ENCODE peak calls at places on chromosomes 5 and 9, in eight cellular contexts. X is fibroblast of lung, G is H1, K is PC-9, T is PC-3, P is endothelial cell of umbilical vein, D is GM23248, V is HepG2. H is an unnamed sample.

GRCh38 chr9:88268886-88269285 is 119.4 kb upstream of the SPIN1 start:
- DNase-seq in G (no peak), K (no peak), V (no peak), D (no peak), T (no peak), P (no peak), X (no peak), H (no peak)

GRCh38 chr5:89878140-89878570 is 531.4 kb downstream of the CETN3 start:
- DNase-seq in T (peak; percentile 96), P (peak; percentile 13), K (peak; percentile 30), G (no peak), D (peak; percentile 90), X (peak; percentile 99), V (peak; percentile 6), H (peak; percentile 60)

GRCh38 chr9:35658894-35659220 is 765 bp downstream of the CCDC107 start:
- DNase-seq in P (no peak), K (peak; percentile 17), G (no peak), V (peak; percentile 23), X (peak; percentile 70), D (peak; percentile 85), T (peak; percentile 62), H (peak; percentile 37)

GRCh38 chr5:151413800-151414199 is 33.6 kb upstream of the SLC36A1 start:
- DNase-seq in T (no peak), X (no peak), V (no peak), D (no peak), G (no peak), K (no peak), P (no peak), H (no peak)

GRCh38 chr5:10442581-10442980 is 902 bp downstream of the ROPN1L start:
- DNase-seq in X (no peak), V (no peak), G (no peak), K (no peak), T (peak; percentile 83), P (no peak), D (peak; percentile 56), H (no peak)

GRCh38 chr5:59124983-59125960 is 542.4 kb downstream of the RAB3C start:
- DNase-seq in V (no peak), K (no peak), P (no peak), D (no peak), T (no peak), G (no peak), X (no peak), H (no peak)

GRCh38 chr5:130102995-130103394 is 198.7 kb downstream of the CHSY3 start:
- DNase-seq in X (peak; percentile 32), K (no peak), G (no peak), P (no peak), D (no peak), V (no peak), T (no peak), H (no peak)

GRCh38 chr9:105681313-105681712 is 13.0 kb upstream of the TMEM38B start:
- DNase-seq in X (no peak), D (no peak), V (no peak), T (no peak), K (no peak), G (no peak), P (no peak), H (no peak)

GRCh38 chr5:77637170-77638074 is 1.1 kb downstream of the OTP start:
- DNase-seq in X (no peak), D (no peak), K (no peak), T (no peak), G (no peak), V (no peak), P (no peak), H (no peak)

GRCh38 chr5:180521101-180521500 is 26.9 kb downstream of the CNOT6 start:
- DNase-seq in K (no peak), P (no peak), T (peak; percentile 14), V (no peak), X (peak; percentile 10), D (peak; percentile 15), G (no peak), H (no peak)

GRCh38 chr5:3347741-3348140 is 247.9 kb upstream of the IRX1 start:
- DNase-seq in K (no peak), V (no peak), P (no peak), X (no peak), T (no peak), G (no peak), D (no peak), H (no peak)

GRCh38 chr9:121607434-121608248 is 43.8 kb upstream of the DAB2IP start:
- DNase-seq in X (peak; percentile 53), G (no peak), D (no peak), T (peak; percentile 29), P (no peak), K (peak; percentile 49), V (peak; percentile 65), H (peak; percentile 38)

GRCh38 chr5:139186752-139187326 is 11.3 kb downstream of the SIL1 start:
- DNase-seq in T (no peak), P (no peak), K (no peak), V (no peak), G (no peak), D (no peak), X (no peak), H (no peak)

GRCh38 chr5:88770290-88771257 is 112.4 kb downstream of the MEF2C start:
- DNase-seq in T (peak; percentile 79), X (peak; percentile 41), P (peak; percentile 33), G (no peak), D (peak; percentile 46), K (no peak), V (no peak), H (no peak)

GRCh38 chr5:34538026-34538672 is 118.0 kb upstream of the RAI14 start:
- DNase-seq in V (no peak), T (peak; percentile 43), K (no peak), P (no peak), D (peak; percentile 26), X (no peak), G (no peak), H (no peak)

GRCh38 chr9:20562051-20562450 is 60.2 kb downstream of the MLLT3 start:
- DNase-seq in G (no peak), V (no peak), X (no peak), D (peak; percentile 36), K (no peak), T (no peak), P (no peak), H (no peak)

GRCh38 chr9:20558609-20559016 is 63.7 kb downstream of the MLLT3 start:
- DNase-seq in V (no peak), X (peak; percentile 87), K (no peak), P (peak; percentile 23), D (peak; percentile 97), T (peak; percentile 85), G (peak; percentile 3), H (peak; percentile 28)

GRCh38 chr9:20563917-20564316 is 58.4 kb downstream of the MLLT3 start:
- DNase-seq in P (no peak), D (peak; percentile 6), X (no peak), K (no peak), T (peak; percentile 20), G (no peak), V (no peak), H (no peak)

GRCh38 chr9:20559236-20559896 is 62.9 kb downstream of the MLLT3 start:
- DNase-seq in K (no peak), V (no peak), D (peak; percentile 32), P (no peak), X (peak; percentile 43), G (no peak), T (peak; percentile 73), H (no peak)

DNA sequence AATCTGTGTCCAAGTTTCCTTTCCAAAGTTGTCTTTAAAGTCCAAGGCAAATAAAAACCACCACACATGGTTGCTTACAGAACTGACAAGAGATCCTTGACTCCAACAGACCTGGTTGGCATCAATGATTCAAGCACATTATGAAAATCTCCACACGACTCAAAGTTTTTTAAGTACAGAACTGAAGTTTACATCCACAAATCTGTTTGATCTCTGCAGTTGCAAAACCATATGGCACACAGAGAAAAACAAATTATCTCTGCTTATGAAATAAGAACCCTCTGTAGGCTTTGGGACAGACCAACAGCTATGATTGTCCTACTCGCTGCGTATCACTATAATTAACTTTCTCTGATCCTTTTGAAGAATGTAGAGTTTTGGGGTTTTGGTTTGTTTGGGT is 60.8 kb downstream of the MLLT3 start:
- DNase-seq in X (no peak), P (no peak), V (no peak), G (no peak), T (no peak), K (no peak), D (no peak), H (no peak)
- H3K4me1 ChIP-seq in X (peaks cover 17% of the 10 kb centered on the region), P (no peaks in the 10 kb centered on the region), V (no peaks in the 10 kb centered on the region), G (peaks cover 2% of the 10 kb centered on the region), T (peaks cover 39% of the 10 kb centered on the region), K (peaks cover 26% of the 10 kb centered on the region), D (peaks cover 34% of the 10 kb centered on the region), H (peaks cover 37% of the 10 kb centered on the region)

GRCh38 chr5:1883925-1884637 is 1.4 kb upstream of the IRX4 start:
- DNase-seq in P (no peak), K (no peak), G (no peak), T (no peak), V (no peak), X (no peak), D (no peak), H (no peak)
- TF ChIP-seq EZH2 in P (peak; percentile 95), K (no peak), G (no peak), T (peak; percentile 55), V (no peak), X (peak; percentile 81), D (peak; percentile 97), H (peak; percentile 92)

DNA sequence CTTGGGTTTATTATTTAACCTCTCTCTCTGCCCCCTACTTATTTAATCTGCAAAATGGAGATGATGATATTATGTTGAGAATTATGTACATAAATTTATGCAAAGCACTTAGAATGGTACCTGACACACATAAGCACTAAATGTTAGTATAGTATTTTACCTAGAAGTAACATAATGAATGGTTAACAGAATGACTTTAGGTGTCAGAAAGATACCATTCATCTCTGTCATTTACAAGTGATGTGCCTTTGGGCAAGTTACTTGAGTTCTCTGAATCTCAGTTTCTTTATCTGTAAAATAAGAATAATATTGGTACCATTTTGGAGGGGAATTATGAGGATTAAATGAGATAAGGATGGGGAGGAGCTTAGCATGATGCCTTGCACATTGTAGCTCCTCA is 159.4 kb downstream of the PPP2R2B start:
- DNase-seq in K (no peak), T (no peak), D (no peak), V (no peak), P (no peak), X (no peak), G (no peak), H (no peak)
- H3K4me1 ChIP-seq in K (peaks cover 17% of the 10 kb centered on the region), T (no peaks in the 10 kb centered on the region), D (no peaks in the 10 kb centered on the region), V (no peaks in the 10 kb centered on the region), P (no peaks in the 10 kb centered on the region), X (no peaks in the 10 kb centered on the region), G (no peaks in the 10 kb centered on the region), H (peaks cover 12% of the 10 kb centered on the region)

DNA sequence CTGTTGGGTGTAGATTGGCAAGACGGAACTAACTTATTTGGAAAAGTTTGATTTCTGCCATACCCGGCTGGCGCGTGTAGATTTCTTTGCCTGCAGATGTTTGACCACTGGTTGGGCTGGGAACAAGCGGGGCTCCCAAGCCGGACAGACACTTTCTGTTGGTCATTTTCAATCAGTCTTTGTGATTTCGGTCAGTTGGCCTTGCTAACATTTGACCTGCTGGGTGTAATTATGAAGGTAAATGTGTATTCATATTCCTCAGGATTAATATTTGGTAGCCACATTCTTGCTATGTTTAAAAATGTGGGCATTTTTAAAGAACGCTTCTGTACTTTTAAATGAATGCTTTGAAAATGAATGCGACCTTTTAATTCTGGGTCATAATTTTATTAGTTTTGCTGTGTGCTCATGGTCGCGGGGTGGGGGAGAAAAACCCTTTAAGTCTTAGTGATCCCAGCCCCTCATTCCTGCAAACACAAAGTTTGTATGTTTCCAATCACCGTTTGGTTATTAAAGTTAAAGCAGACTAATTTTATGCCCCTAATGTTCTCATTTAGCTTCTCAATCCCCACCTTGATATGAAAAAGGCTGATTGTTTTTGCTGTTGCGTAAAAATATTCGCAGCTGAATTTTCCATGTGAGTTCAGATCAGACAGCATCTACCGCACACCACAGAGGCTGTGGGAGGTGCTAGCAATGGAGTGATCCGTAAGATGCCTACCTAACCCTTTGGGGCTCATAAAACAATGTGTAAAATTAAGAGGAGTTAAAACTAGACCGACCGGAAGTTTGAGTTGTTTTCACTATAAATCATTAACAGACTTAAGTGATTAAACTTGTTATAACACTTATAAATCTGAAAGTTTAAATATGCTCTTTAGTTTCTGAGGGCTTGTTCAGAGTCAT is 1.5 kb downstream of the RASGRF2 start:
- DNase-seq in X (peak; percentile 50), T (no peak), V (peak; percentile 54), K (no peak), G (no peak), P (no peak), D (no peak), H (no peak)
- TF ChIP-seq EZH2 in X (no peak), T (no peak), V (no peak), K (no peak), G (peak; percentile 30), P (no peak), D (peak; percentile 90), H (no peak)